ENCODE peak calls at places on chromosomes 6 and 20, in six cellular contexts. P is suprapubic skin, L is transverse colon, K is left ventricle myocardium inferior, Z is HCT116, F is psoas muscle. W is an unnamed sample. For H3K4me1, the result is how much of the 10 kb centered on the place peaks cover.

GRCh38 chr6:3376888-3377535 is 79.8 kb downstream of the SLC22A23 start:
- DNase-seq in F (no peak), K (no peak), P (no peak), L (no peak), Z (no peak), W (no peak)

GRCh38 chr6:35209081-35209480 is 4.7 kb upstream of the SCUBE3 start:
- DNase-seq in Z (no peak), K (no peak), P (no peak), L (no peak), F (no peak), W (no peak)

GRCh38 chr6:14997507-14997906 is 248.4 kb upstream of the JARID2 start:
- DNase-seq in P (no peak), F (no peak), L (no peak), Z (no peak), K (no peak), W (no peak)

GRCh38 chr6:72953901-72954494 is 271.3 kb downstream of the KHDC1L start:
- DNase-seq in L (no peak), F (no peak), K (no peak), P (no peak), Z (no peak), W (no peak)

GRCh38 chr6:37049990-37050853 is 44.8 kb downstream of the FGD2 start:
- DNase-seq in Z (no peak), P (peak), L (peak), F (peak), K (peak), W (peak)

GRCh38 chr20:47204008-47204745 is 152.3 kb downstream of the ZMYND8 start:
- DNase-seq in K (no peak), L (no peak), Z (peak), P (no peak), F (peak), W (no peak)

GRCh38 chr6:73713426-73714147 is 17.6 kb downstream of the CD109 start:
- DNase-seq in L (no peak), K (no peak), Z (no peak), F (no peak), P (no peak), W (no peak)

GRCh38 chr20:15900443-15900842 is 672.8 kb downstream of the KIF16B start:
- DNase-seq in L (no peak), K (no peak), P (no peak), F (no peak), Z (no peak), W (no peak)

GRCh38 chr20:20690676-20691476 is 21.6 kb downstream of the RALGAPA2 start:
- DNase-seq in K (no peak), L (no peak), F (no peak), P (no peak), Z (no peak), W (no peak)

GRCh38 chr6:134943567-134944111 is 6.3 kb downstream of the ALDH8A1 start:
- DNase-seq in K (no peak), F (no peak), Z (no peak), P (no peak), L (no peak), W (no peak)

GRCh38 chr20:58634818-58635665 is 16.0 kb upstream of the STX16 start:
- DNase-seq in P (peak), K (no peak), L (no peak), Z (no peak), F (no peak), W (no peak)

GRCh38 chr6:152973916-152974315 is 8.9 kb downstream of the FBXO5 start:
- DNase-seq in P (no peak), F (no peak), Z (no peak), L (no peak), K (no peak), W (no peak)

GRCh38 chr6:27280064-27280539 is 32.0 kb downstream of the POM121L2 start:
- DNase-seq in P (no peak), Z (peak), L (no peak), F (no peak), K (no peak), W (no peak)

GRCh38 chr6:41588083-41588482 is 41.9 kb downstream of the FOXP4 start:
- DNase-seq in P (no peak), L (no peak), Z (no peak), K (no peak), F (no peak), W (no peak)

GRCh38 chr20:62617711-62618483 is 24.4 kb upstream of the SLCO4A1 start:
- DNase-seq in Z (no peak), P (no peak), K (peak), F (peak), L (peak), W (peak)

GRCh38 chr6:125471703-125472102 is 169.9 kb upstream of the HDDC2 start:
- DNase-seq in L (no peak), F (no peak), P (no peak), Z (no peak), K (no peak), W (no peak)

GRCh38 chr6:42378125-42378524 is 73.6 kb downstream of the TRERF1 start:
- DNase-seq in P (no peak), L (no peak), F (no peak), K (no peak), Z (no peak), W (no peak)

GRCh38 chr6:122717350-122717749 is 62.2 kb upstream of the FABP7 start:
- DNase-seq in P (no peak), L (no peak), K (no peak), Z (no peak), F (no peak), W (no peak)

GRCh38 chr6:152124432-152125074 is 317.1 kb downstream of the ESR1 start:
- DNase-seq in K (no peak), Z (peak), F (no peak), L (no peak), P (no peak), W (no peak)

GRCh38 chr6:139577124-139577800 is 202.8 kb upstream of the CITED2 start:
- DNase-seq in Z (no peak), P (no peak), K (no peak), F (no peak), L (no peak), W (no peak)

GRCh38 chr6:1777921-1778692 is 168.4 kb downstream of the FOXC1 start:
- DNase-seq in F (no peak), L (no peak), K (no peak), P (no peak), Z (no peak), W (no peak)

GRCh38 chr20:59434950-59435349 is 134.5 kb downstream of the EDN3 start:
- DNase-seq in Z (no peak), K (no peak), P (no peak), L (no peak), F (no peak), W (no peak)

GRCh38 chr6:37082390-37082789 is 76.9 kb downstream of the FGD2 start:
- DNase-seq in P (no peak), F (no peak), Z (no peak), L (no peak), K (no peak), W (no peak)

GRCh38 chr6:84052204-84052882 is 18.8 kb downstream of the MRAP2 start:
- DNase-seq in P (no peak), Z (no peak), K (peak), L (no peak), F (peak), W (peak)

GRCh38 chr20:18790787-18791186 is 22.8 kb upstream of the SCP2D1 start:
- DNase-seq in K (no peak), F (no peak), L (no peak), P (no peak), Z (no peak), W (no peak)

GRCh38 chr20:60057866-60058807 is 99.9 kb downstream of the CDH26 start:
- DNase-seq in P (no peak), Z (no peak), F (peak), L (peak), K (peak), W (peak)

GRCh38 chr20:62323980-62324906 is 21.4 kb downstream of the ADRM1 start:
- DNase-seq in F (no peak), Z (no peak), P (no peak), K (no peak), L (no peak), W (peak)

GRCh38 chr20:37943033-37943432 is 40.1 kb downstream of the VSTM2L start:
- DNase-seq in P (peak), F (no peak), L (no peak), Z (no peak), K (no peak), W (no peak)

GRCh38 chr20:37941992-37942391 is 39.1 kb downstream of the VSTM2L start:
- DNase-seq in P (no peak), L (no peak), K (no peak), F (no peak), Z (no peak), W (no peak)

GRCh38 chr20:37939701-37940151 is 36.8 kb downstream of the VSTM2L start:
- DNase-seq in F (no peak), P (peak), L (no peak), Z (no peak), K (no peak), W (no peak)

GRCh38 chr20:37940161-37940560 is 37.2 kb downstream of the VSTM2L start:
- DNase-seq in L (no peak), F (no peak), P (peak), K (no peak), Z (no peak), W (no peak)

GRCh38 chr20:37941332-37941731 is 38.4 kb downstream of the VSTM2L start:
- DNase-seq in K (no peak), L (no peak), Z (no peak), P (peak), F (no peak), W (no peak)
- TF ChIP-seq CTCF in K (peak), L (no peak), Z (peak), P (no peak), F (no peak), W (no peak)

GRCh38 chr20:36861625-36861874 is 14.4 kb upstream of the TLDC2 start:
- DNase-seq in F (no peak), L (no peak), Z (no peak), P (no peak), K (peak), W (peak)
- H3K4me1 ChIP-seq in F (under half), L (under half), Z (under half), P (half or more), K (half or more), W (half or more)

DNA sequence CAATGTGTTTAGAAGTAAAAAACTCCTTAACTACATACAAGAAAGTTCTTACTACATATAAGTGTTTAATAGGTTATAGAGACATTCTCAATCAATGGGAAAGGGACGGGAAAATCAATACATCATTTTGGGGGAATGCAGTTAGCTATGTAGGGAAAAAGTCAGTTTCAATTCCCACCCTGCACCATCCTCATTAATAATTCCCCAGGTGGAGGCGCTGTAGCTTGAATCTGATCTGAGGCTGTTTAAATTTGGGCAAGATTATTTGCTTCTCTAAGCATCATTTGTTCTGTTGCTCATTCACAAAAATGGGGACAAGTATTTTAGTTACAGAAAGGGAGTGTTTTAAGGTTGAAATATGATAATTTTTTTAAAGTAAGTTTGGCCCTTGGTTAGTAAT is 19.1 kb downstream of the OLIG3 start:
- DNase-seq in K (no peak), P (no peak), F (no peak), Z (no peak), L (no peak), W (no peak)
- TF ChIP-seq CTCF in K (no peak), P (no peak), F (no peak), Z (no peak), L (no peak), W (no peak)

GRCh38 chr6:49912193-49912592 is 45.9 kb upstream of the CRISP1 start:
- DNase-seq in K (no peak), P (no peak), L (no peak), Z (no peak), F (no peak), W (no peak)

GRCh38 chr6:49913656-49914055 is 47.3 kb upstream of the CRISP1 start:
- DNase-seq in K (no peak), L (no peak), Z (no peak), P (no peak), F (no peak), W (no peak)

GRCh38 chr6:49911252-49911651 is 44.9 kb upstream of the CRISP1 start:
- DNase-seq in L (no peak), F (no peak), Z (no peak), P (no peak), K (no peak), W (no peak)

GRCh38 chr6:49918787-49919186 is 45.2 kb downstream of the DEFB114 start:
- DNase-seq in Z (no peak), P (no peak), K (no peak), F (no peak), L (no peak), W (no peak)

GRCh38 chr6:49915035-49915434 is 48.7 kb upstream of the CRISP1 start:
- DNase-seq in L (no peak), P (no peak), F (no peak), Z (no peak), K (no peak), W (peak)
- H3K4me1 ChIP-seq in L (under half), P (under half), F (under half), Z (under half), K (under half), W (under half)

GRCh38 chr6:45377555-45378323 is at the start of gene SUPT3H:
- DNase-seq in K (peak), Z (peak), P (peak), F (peak), L (peak), W (peak)
- TF ChIP-seq CTCF in K (peak), Z (no peak), P (no peak), F (peak), L (no peak), W (peak)

DNA sequence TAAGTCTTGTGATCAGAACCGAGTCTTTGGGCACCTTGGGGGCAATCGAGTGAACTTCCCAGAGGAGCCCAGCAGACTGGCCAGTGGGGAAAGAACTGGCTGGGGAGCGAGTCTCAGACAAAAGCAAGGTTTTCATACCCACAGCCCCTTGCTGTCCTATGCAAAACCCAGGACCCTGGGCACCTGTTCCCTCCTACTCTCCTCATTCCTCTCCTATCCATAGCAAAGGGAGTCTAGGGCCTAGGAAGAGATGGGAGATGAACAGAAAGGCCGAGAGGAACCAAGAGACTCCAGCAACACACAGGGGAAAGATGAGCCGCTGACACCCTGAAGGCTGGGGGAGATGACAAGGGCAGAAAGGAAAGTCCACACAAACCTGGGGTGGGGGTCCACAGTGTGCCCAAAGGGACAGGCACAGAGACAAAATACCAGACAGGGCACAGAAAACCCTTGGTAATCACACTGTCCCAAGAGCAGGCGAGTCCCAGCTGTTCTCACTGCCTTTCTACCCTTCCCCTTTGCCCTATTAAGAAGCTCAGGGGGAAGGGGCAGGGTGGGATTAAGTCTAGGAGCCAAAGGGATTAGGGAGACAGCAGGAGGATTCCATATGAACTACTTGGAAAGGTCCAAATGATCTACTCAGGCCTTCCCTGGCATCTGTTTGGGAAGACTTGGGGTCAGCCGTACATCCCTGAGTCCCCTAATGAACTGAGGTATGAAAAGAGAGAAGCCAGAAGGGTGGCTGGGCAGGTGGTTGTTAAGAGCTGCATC is 6.5 kb downstream of the PPP1R18 start:
- DNase-seq in Z (no peak), L (no peak), K (no peak), F (no peak), P (no peak), W (no peak)
- H3K4me1 ChIP-seq in Z (under half), L (under half), K (half or more), F (under half), P (half or more), W (half or more)

DNA sequence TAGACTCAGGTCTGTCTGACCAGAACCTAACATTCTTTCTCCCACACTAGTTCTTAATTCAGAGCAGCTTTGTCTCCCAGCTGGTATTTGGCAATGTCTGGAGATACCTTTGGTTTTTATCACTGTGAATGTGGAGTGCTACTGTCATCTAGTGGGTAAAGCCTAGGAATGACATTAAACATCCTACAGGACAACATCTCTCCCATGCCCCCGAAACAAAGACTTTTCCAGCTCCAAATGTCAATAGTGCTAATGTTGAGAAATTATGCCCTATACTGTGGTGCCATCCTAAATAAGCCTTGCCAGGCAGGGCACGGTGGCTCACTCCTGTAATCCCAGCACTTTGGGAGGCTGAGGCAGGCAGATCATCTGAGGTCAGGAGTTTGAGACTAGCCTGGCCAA is 4.2 kb upstream of the TTPAL start:
- DNase-seq in L (no peak), P (no peak), K (no peak), Z (no peak), F (no peak), W (no peak)
- TF ChIP-seq CTCF in L (peak), P (peak), K (peak), Z (peak), F (peak), W (peak)

DNA sequence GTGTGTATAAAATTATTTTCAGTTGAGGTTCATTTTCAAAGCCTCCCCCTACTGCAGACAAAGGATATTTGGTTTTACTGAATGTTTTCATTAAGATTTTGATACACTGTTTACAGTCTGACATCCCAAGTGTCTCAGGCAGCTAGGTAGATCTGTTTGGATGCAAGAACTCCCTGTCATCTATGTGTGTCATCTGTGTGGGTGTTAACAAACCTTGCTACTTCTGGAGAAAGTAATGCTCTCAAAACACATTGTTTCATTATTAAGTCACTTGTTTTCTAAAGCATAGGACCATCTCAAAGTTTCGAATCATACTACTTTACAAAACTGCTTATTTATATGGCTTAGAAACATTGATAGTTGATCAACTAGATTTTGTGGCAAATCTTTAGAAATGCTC is 114.5 kb upstream of the TMEM170B start:
- DNase-seq in K (no peak), F (no peak), Z (no peak), L (no peak), P (no peak), W (no peak)
- H3K4me1 ChIP-seq in K (under half), F (under half), Z (under half), L (under half), P (under half), W (under half)

GRCh38 chr6:7389162-7389450 is 436 bp downstream of the CAGE1 start:
- DNase-seq in K (no peak), F (no peak), Z (no peak), L (no peak), P (no peak), W (no peak)

GRCh38 chr6:7390218-7390878 is 740 bp downstream of the RIOK1 start:
- DNase-seq in Z (no peak), L (no peak), K (no peak), F (no peak), P (no peak), W (no peak)

GRCh38 chr6:7392402-7392801 is 2.8 kb downstream of the RIOK1 start:
- DNase-seq in Z (no peak), L (no peak), F (no peak), K (no peak), P (no peak), W (no peak)

GRCh38 chr6:7391244-7391643 is 1.6 kb downstream of the RIOK1 start:
- DNase-seq in L (no peak), F (no peak), Z (no peak), K (no peak), P (no peak), W (no peak)

GRCh38 chr6:7389451-7390217 is at the start of the genes CAGE1 and RIOK1:
- DNase-seq in P (peak), K (peak), L (peak), Z (peak), F (peak), W (peak)
- TF ChIP-seq CTCF in P (no peak), K (peak), L (no peak), Z (no peak), F (peak), W (peak)